ENCODE peak calls at places on chromosomes 16 and 17, in four cellular contexts. N, K, E and I are unnamed samples.

GRCh38 chr16:63596716-63597115 is 1525.1 kb downstream of the CDH11 start:
- DNase-seq in N (no peak), K (no peak), E (no peak), I (no peak)

GRCh38 chr17:59371426-59372099 is 40.1 kb downstream of the YPEL2 start:
- DNase-seq in N (no peak), K (no peak), E (peak; percentile 89), I (peak; percentile 46)

GRCh38 chr16:4517812-4518211 is 20.8 kb downstream of the CDIP1 start:
- DNase-seq in N (no peak), K (peak; percentile 67), E (peak; percentile 65), I (peak; percentile 32)

GRCh38 chr17:39166437-39167335 is 725 bp upstream of the ARL5C start:
- DNase-seq in N (no peak), K (no peak), E (no peak), I (no peak)

GRCh38 chr16:54370653-54371052 is 84.1 kb upstream of the IRX3 start:
- DNase-seq in N (no peak), K (peak; percentile 53), E (no peak), I (no peak)

GRCh38 chr16:28110074-28110473 is 46.6 kb upstream of the GSG1L start:
- DNase-seq in N (no peak), K (no peak), E (peak; percentile 68), I (peak; percentile 49)

GRCh38 chr17:82244413-82245140 is 15.7 kb downstream of the SLC16A3 start:
- DNase-seq in N (no peak), K (no peak), E (peak; percentile 69), I (peak; percentile 47)

GRCh38 chr17:78923660-78924453 is 1.3 kb downstream of the TIMP2 start:
- DNase-seq in N (no peak), K (no peak), E (no peak), I (no peak)

GRCh38 chr17:82400830-82401229 is 17.3 kb upstream of the HEXD start:
- DNase-seq in N (no peak), K (no peak), E (no peak), I (no peak)

GRCh38 chr16:87180069-87180468 is 137.1 kb downstream of the C16orf95 start:
- DNase-seq in N (no peak), K (no peak), E (no peak), I (no peak)

GRCh38 chr16:11497329-11497805 is 89.4 kb downstream of the LITAF start:
- DNase-seq in N (peak; percentile 18), K (peak; percentile 71), E (peak; percentile 72), I (peak; percentile 60)

GRCh38 chr17:47712330-47713023 is 18.5 kb downstream of the TBKBP1 start:
- DNase-seq in N (no peak), K (no peak), E (no peak), I (no peak)

GRCh38 chr17:47714773-47715396 is 18.2 kb upstream of the TBX21 start:
- DNase-seq in N (no peak), K (no peak), E (no peak), I (no peak)

GRCh38 chr17:47715669-47716325 is 17.2 kb upstream of the TBX21 start:
- DNase-seq in N (no peak), K (no peak), E (no peak), I (no peak)

GRCh38 chr17:47716381-47716780 is 16.7 kb upstream of the TBX21 start:
- DNase-seq in N (no peak), K (no peak), E (no peak), I (no peak)

GRCh38 chr17:47713980-47714689 is 18.9 kb upstream of the TBX21 start:
- DNase-seq in N (no peak), K (no peak), E (no peak), I (no peak)
- H3K4me3 ChIP-seq in N (no peak overlapping the region), K (no peak overlapping the region), E (no peak overlapping the region), I (no peak overlapping the region)

DNA sequence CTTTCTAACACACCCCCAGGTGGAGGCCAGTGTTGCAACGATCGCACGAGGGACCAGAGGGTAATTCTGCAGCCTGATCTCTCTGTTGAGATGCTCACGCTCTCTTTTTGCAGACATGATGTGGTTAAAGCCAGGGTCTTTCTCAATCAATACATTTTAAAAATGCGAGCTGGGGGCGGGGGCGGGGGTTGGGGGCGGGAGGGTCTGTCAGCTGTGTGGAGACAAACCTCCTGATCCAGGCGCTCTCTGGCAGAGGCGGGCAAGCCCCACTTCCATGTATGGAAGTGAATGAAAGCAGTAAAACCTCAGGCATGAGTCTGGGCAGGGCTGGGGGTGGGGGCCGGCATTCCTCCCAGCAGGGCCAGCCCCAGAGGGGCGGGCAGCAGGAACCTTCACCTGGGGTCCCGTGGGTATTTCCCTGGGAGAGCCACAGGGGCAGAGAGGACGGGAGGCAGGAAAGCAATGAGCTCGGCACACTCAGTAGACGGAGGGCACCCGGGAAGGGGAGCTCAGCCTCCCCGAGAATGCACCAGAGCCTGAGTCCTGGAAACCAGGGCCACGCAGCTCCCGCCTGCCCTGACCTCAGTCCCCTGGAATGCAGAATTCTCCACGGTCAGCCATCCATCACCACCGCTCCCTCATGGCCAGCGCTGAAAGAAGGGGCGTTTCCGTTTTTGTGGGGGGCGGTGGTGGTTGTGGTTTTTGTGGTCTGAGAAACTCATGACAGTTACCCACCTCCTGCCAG is 28.0 kb downstream of the NXN start:
- DNase-seq in N (no peak), K (peak; percentile 87), E (peak; percentile 86), I (peak; percentile 74)
- TF ChIP-seq CTCF in N (peak; percentile 12), K (no peak), E (no peak), I (no peak)

GRCh38 chr16:15536813-15537212 is 102.4 kb downstream of the BMERB1 start:
- DNase-seq in N (no peak), K (no peak), E (no peak), I (no peak)

GRCh38 chr16:15542261-15542660 is 100.7 kb downstream of the MARF1 start:
- DNase-seq in N (no peak), K (no peak), E (no peak), I (no peak)

GRCh38 chr16:15535772-15536171 is 101.4 kb downstream of the BMERB1 start:
- DNase-seq in N (no peak), K (no peak), E (no peak), I (no peak)

GRCh38 chr16:15539197-15539596 is 103.8 kb downstream of the MARF1 start:
- DNase-seq in N (no peak), K (peak; percentile 41), E (peak; percentile 35), I (no peak)

GRCh38 chr16:15538484-15538883 is 104.1 kb downstream of the BMERB1 start:
- DNase-seq in N (no peak), K (no peak), E (no peak), I (no peak)
- H3K4me3 ChIP-seq in N (no peak overlapping the region), K (no peak overlapping the region), E (no peak overlapping the region), I (no peak overlapping the region)

DNA sequence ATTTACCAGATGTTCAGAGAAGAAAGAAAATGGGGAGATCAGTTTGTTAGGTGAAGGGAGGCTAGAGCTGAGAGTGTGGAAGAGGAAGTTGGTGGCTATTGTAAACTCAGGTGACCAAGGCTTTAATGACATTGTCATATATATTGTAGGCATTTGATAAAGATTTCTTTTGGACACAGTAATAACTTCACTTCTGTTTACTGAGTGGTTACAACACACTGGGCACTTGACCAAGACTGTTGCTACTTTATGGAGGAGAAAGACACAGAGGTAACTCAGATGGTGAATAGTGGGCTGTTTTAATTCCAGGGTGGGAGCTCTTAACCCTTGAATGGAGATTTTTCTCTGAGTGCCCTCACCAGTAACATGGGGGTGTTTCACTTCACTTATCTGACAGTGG is 46.0 kb downstream of the TNRC6A start:
- DNase-seq in N (no peak), K (no peak), E (peak; percentile 60), I (peak; percentile 58)
- TF ChIP-seq CTCF in N (no peak), K (no peak), E (no peak), I (no peak)

GRCh38 chr16:71707199-71707598 is 17.3 kb downstream of the PHLPP2 start:
- DNase-seq in N (no peak), K (no peak), E (no peak), I (no peak)

GRCh38 chr16:71712501-71712900 is 12.0 kb downstream of the PHLPP2 start:
- DNase-seq in N (no peak), K (no peak), E (no peak), I (no peak)

GRCh38 chr16:71709231-71709781 is 15.2 kb downstream of the PHLPP2 start:
- DNase-seq in N (peak; percentile 67), K (no peak), E (peak; percentile 37), I (peak; percentile 66)

GRCh38 chr16:71708696-71709095 is 15.8 kb downstream of the PHLPP2 start:
- DNase-seq in N (no peak), K (no peak), E (no peak), I (no peak)

GRCh38 chr16:71711789-71712188 is 12.7 kb downstream of the PHLPP2 start:
- DNase-seq in N (no peak), K (no peak), E (no peak), I (no peak)
- H3K4me3 ChIP-seq in N (no peak overlapping the region), K (no peak overlapping the region), E (no peak overlapping the region), I (no peak overlapping the region)

GRCh38 chr16:3059041-3059722 is 6.3 kb upstream of the IL32 start:
- DNase-seq in N (peak; percentile 20), K (peak; percentile 93), E (peak; percentile 76), I (peak; percentile 82)

GRCh38 chr16:3057181-3058166 is 8.0 kb upstream of the IL32 start:
- DNase-seq in N (no peak), K (no peak), E (no peak), I (no peak)

GRCh38 chr16:3059723-3060242 is 5.7 kb upstream of the IL32 start:
- DNase-seq in N (no peak), K (no peak), E (no peak), I (no peak)

GRCh38 chr16:3056336-3057180 is 8.9 kb upstream of the IL32 start:
- DNase-seq in N (no peak), K (no peak), E (no peak), I (no peak)

GRCh38 chr16:3058173-3059030 is 7.0 kb upstream of the IL32 start:
- DNase-seq in N (no peak), K (peak; percentile 59), E (peak; percentile 38), I (no peak)
- TF ChIP-seq CTCF in N (peak; percentile 1), K (no peak), E (peak; percentile 16), I (no peak)

DNA sequence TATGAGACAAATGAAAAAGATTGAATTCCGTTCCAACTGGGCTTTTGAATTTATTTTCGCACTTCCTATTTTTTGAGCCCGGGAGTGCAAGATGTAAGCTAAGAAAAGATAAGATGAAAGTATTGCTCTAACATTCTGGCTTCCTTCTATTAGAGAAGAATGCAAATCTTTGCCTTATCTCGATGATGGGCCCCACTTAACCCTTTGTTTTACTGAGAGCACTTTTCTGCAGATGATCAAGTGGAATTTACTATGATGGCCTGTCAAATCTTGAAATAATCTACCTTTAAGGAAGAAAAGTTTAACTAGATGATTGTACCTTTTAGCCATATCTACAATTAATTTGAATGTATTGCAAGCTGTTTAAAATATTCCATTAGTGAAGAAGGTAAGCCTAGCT is 96.4 kb downstream of the WWOX start:
- DNase-seq in N (no peak), K (no peak), E (no peak), I (no peak)
- H3K4me3 ChIP-seq in N (no peak overlapping the region), K (no peak overlapping the region), E (no peak overlapping the region), I (no peak overlapping the region)

DNA sequence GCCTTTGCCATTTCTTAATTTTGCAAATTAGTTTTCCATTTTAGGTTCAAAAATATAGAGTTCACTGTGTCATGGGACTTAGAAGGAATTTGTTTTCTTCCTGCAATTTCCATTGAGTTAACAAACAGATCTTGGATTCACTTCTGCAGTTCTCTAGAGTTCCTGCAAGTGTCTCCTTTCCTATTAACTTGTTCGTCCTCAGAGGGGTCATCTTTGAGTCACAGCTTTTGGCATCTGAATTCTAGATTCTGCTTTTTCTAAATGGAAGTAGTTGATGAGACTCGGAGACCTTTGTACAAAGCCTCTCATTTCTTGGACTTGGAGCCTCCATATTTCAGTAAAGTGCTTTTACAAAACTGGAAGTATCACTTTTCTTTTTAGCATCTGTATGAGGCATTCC is 323.3 kb downstream of the BCAS3 start:
- DNase-seq in N (peak; percentile 28), K (peak; percentile 12), E (peak; percentile 73), I (peak; percentile 68)
- TF ChIP-seq CTCF in N (peak; percentile 55), K (peak; percentile 48), E (peak; percentile 63), I (peak; percentile 56)